ENCODE peak calls at places on chromosomes 5 and 9, in eight cellular contexts. D is dorsolateral prefrontal cortex; T is IMR-90; O is CD4-positive, alpha-beta T cell; X is fibroblast of pulmonary artery; A is pancreas; N is fibroblast of lung; R is neural crest cell. I is an unnamed sample.

GRCh38 chr9:89309608-89310485 is 1.1 kb upstream of the CKS2 start:
- DNase-seq in A (no peak), N (no peak), D (no peak), R (no peak), X (peak), T (no peak), O (no peak), I (no peak)

GRCh38 chr5:134175874-134176522 is 752 bp downstream of the SKP1 start:
- DNase-seq in D (no peak), X (peak), A (no peak), T (peak), O (no peak), R (peak), N (peak), I (peak)

GRCh38 chr5:178223196-178223773 is 9.3 kb downstream of the PHYKPL start:
- DNase-seq in T (no peak), O (no peak), X (no peak), R (no peak), A (no peak), D (no peak), N (no peak), I (no peak)

GRCh38 chr9:124659099-124659659 is 111.9 kb downstream of the NR6A1 start:
- DNase-seq in D (peak), R (peak), X (peak), T (peak), O (peak), N (peak), A (peak), I (peak)

GRCh38 chr9:27151693-27152397 is 42.8 kb downstream of the TEK start:
- DNase-seq in R (no peak), A (no peak), N (peak), O (no peak), T (peak), D (no peak), X (peak), I (peak)

GRCh38 chr9:138050472-138051330 is 173.1 kb downstream of the CACNA1B start:
- DNase-seq in R (no peak), T (no peak), A (no peak), D (no peak), O (peak), N (no peak), X (no peak), I (no peak)

GRCh38 chr9:71353723-71354122 is 232.3 kb upstream of the TRPM3 start:
- DNase-seq in T (peak), O (no peak), A (no peak), D (no peak), X (no peak), N (no peak), R (no peak), I (peak)

GRCh38 chr9:38145526-38146053 is 76.6 kb upstream of the SHB start:
- DNase-seq in N (no peak), O (no peak), D (no peak), R (no peak), X (no peak), A (no peak), T (no peak), I (no peak)

GRCh38 chr9:123081824-123082223 is 48.4 kb downstream of the GPR21 start:
- DNase-seq in O (no peak), N (peak), D (no peak), T (peak), A (no peak), X (peak), R (peak), I (peak)

GRCh38 chr5:112555691-112556090 is 136.6 kb upstream of the EPB41L4A start:
- DNase-seq in D (no peak), A (no peak), N (peak), O (no peak), R (no peak), X (peak), T (peak), I (peak)

GRCh38 chr5:177128551-177128976 is 5.0 kb upstream of the NSD1 start:
- DNase-seq in N (no peak), R (no peak), X (no peak), O (no peak), T (no peak), D (no peak), A (no peak), I (no peak)

GRCh38 chr5:96133337-96134094 is 171.9 kb upstream of the ELL2 start:
- DNase-seq in O (no peak), A (no peak), R (no peak), X (no peak), T (no peak), N (no peak), D (no peak), I (peak)

GRCh38 chr5:95899848-95900247 is 61.8 kb downstream of the ELL2 start:
- DNase-seq in D (no peak), T (no peak), R (no peak), X (no peak), N (no peak), O (no peak), A (no peak), I (no peak)

GRCh38 chr5:176152933-176153317 is 85.3 kb upstream of the SIMC1 start:
- DNase-seq in T (no peak), R (no peak), N (no peak), D (no peak), O (no peak), X (no peak), A (no peak), I (no peak)

GRCh38 chr5:15966066-15966640 is 213.4 kb downstream of the MARCHF11 start:
- DNase-seq in R (no peak), N (peak), O (no peak), A (no peak), T (peak), D (no peak), X (no peak), I (peak)

GRCh38 chr9:89592201-89592815 is 12.5 kb upstream of the GADD45G start:
- DNase-seq in R (no peak), X (no peak), O (no peak), T (no peak), A (no peak), D (no peak), N (no peak), I (no peak)

GRCh38 chr5:132207783-132208182 is 19.9 kb downstream of the P4HA2 start:
- DNase-seq in T (no peak), X (no peak), N (no peak), O (no peak), D (no peak), A (no peak), R (no peak), I (no peak)

GRCh38 chr9:20990867-20991266 is 40.6 kb downstream of the HACD4 start:
- DNase-seq in D (no peak), R (no peak), A (no peak), T (no peak), N (no peak), X (no peak), O (no peak), I (no peak)

GRCh38 chr5:73380710-73381586 is 67.6 kb downstream of the FOXD1 start:
- DNase-seq in X (no peak), O (no peak), D (no peak), N (no peak), A (no peak), R (no peak), T (no peak), I (no peak)

GRCh38 chr5:15598294-15598902 is 98.4 kb downstream of the FBXL7 start:
- DNase-seq in R (peak), O (no peak), N (no peak), D (no peak), T (no peak), X (no peak), A (no peak), I (peak)

GRCh38 chr5:17394086-17394485 is 103.9 kb upstream of the TAF11L2 start:
- DNase-seq in O (no peak), R (no peak), X (no peak), A (no peak), T (no peak), D (no peak), N (no peak), I (no peak)

GRCh38 chr9:20838218-20838617 is 154.2 kb downstream of the FOCAD start:
- DNase-seq in O (no peak), N (peak), R (no peak), T (peak), X (peak), A (no peak), D (no peak), I (peak)

GRCh38 chr9:70079364-70080103 is 35.9 kb downstream of the MAMDC2 start:
- DNase-seq in T (peak), D (no peak), N (peak), R (no peak), A (peak), X (peak), O (no peak), I (no peak)

GRCh38 chr5:110917161-110917875 is 154.2 kb upstream of the TSLP start:
- DNase-seq in N (peak), D (no peak), R (no peak), X (peak), T (peak), O (no peak), A (no peak), I (peak)

GRCh38 chr9:18688581-18688980 is 214.6 kb downstream of the ADAMTSL1 start:
- DNase-seq in D (no peak), N (no peak), A (no peak), X (no peak), R (no peak), O (no peak), T (peak), I (no peak)

GRCh38 chr5:141623197-141623596 is 4.4 kb upstream of the DIAPH1 start:
- DNase-seq in D (no peak), A (no peak), T (no peak), R (no peak), O (no peak), N (no peak), X (no peak), I (no peak)

GRCh38 chr5:150672884-150673275 is 11.8 kb downstream of the MYOZ3 start:
- DNase-seq in T (no peak), N (no peak), A (no peak), D (no peak), X (no peak), O (no peak), R (no peak), I (no peak)

GRCh38 chr9:96027271-96028131 is 152.0 kb downstream of the ERCC6L2 start:
- DNase-seq in A (no peak), D (no peak), O (no peak), T (no peak), R (peak), X (no peak), N (no peak), I (no peak)

GRCh38 chr5:175711472-175712312 is 53.8 kb downstream of the HRH2 start:
- DNase-seq in A (no peak), T (no peak), O (peak), D (no peak), N (no peak), R (no peak), X (no peak), I (no peak)

DNA sequence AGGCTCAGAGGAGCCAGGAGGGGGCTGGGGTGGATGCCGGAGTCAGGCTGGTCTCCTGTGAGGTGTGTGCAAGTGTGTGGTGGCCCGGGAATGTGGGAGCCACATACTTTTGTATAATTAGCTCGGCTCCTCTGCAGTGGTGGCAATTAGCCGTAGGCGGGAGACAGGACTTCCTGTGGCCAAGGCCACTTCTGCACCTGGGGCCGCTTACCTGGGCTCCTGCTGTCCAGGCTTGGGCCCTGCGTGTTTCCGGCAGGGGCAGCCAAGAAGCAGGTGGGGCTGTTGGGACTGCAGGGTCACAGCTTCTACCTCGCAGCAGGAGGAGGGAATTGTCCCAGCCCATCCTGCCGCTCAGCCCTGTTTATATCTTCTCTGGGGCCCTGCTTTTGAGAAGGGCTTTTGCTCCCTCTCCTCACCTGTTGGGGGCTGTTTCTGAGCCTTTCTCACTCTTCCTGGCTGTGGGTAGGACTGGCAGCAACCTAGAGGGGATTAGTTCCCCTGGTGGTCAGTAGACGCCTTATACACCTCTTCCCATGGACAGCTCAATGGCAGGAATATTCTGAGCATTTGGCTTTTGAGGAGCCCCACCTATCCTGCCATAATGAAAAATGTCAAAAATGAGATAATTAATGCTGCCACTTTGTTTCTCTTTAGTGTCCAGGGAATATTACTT is 145.4 kb upstream of the PITX1 start:
- DNase-seq in T (no peak), A (peak), N (no peak), X (no peak), D (no peak), O (no peak), R (no peak), I (no peak)
- TF ChIP-seq CTCF in T (no peak), A (no peak), N (no peak), X (no peak), D (no peak), O (no peak), R (peak), I (peak)

DNA sequence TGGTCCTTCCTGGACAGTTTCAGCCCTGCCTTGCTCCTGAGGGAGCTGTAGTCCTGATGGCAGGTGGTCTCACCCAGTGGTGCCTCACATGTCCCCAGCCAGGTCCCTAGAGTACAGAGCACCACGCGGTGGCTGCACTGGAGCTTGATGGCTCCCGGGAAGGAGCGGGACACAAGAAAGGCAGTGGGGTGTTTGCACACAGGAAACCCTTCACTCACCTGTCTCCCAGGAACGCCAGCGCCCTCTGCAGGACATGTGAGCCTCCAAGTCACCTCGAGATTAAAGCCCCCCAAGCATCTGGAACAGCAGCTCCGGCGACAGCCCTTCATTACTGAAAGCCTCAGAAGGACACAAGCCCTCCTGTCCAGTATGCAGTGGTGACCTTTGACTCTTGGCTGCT is 19.9 kb upstream of the TMEM250 start:
- DNase-seq in X (peak), T (no peak), R (no peak), D (no peak), O (peak), N (peak), A (no peak), I (no peak)
- TF ChIP-seq CTCF in X (peak), T (no peak), R (peak), D (no peak), O (no peak), N (no peak), A (peak), I (peak)

DNA sequence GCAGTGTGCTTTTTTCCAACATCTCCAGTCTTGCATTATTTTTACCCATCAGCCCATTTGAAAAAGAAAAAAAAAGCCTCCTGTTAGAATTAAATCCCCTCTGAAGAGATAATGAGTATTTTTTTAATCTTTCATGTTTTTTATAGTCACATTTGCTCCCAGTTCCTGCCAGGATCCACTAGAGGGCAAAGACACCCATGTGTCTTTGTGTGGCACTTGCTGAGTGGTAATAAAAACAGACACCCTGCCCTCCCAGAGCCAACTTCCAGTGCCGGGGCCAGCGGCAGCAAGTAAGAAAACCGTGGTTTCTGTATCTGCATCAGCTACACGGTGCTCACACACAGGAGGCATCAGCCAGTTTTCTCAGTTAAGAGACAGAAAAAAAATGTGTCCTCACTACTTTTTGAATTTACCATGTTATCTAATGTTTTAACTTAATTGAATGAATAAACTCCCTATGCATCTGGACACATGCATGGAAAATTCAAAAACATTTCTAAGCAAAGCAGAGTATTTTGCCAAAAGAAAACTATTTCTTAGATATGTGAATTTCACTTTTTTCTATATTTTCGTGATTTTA is 70.2 kb upstream of the PLEKHG4B start:
- DNase-seq in R (no peak), X (peak), T (peak), A (no peak), D (no peak), O (no peak), N (no peak), I (peak)
- TF ChIP-seq CTCF in R (peak), X (peak), T (peak), A (no peak), D (peak), O (no peak), N (peak), I (peak)

GRCh38 chr5:173498286-173498685 is 118.2 kb downstream of the BOD1 start:
- DNase-seq in X (peak), T (peak), R (no peak), A (no peak), O (no peak), D (no peak), N (peak), I (peak)
- TF ChIP-seq CTCF in X (no peak), T (no peak), R (no peak), A (no peak), O (no peak), D (no peak), N (no peak), I (no peak)

DNA sequence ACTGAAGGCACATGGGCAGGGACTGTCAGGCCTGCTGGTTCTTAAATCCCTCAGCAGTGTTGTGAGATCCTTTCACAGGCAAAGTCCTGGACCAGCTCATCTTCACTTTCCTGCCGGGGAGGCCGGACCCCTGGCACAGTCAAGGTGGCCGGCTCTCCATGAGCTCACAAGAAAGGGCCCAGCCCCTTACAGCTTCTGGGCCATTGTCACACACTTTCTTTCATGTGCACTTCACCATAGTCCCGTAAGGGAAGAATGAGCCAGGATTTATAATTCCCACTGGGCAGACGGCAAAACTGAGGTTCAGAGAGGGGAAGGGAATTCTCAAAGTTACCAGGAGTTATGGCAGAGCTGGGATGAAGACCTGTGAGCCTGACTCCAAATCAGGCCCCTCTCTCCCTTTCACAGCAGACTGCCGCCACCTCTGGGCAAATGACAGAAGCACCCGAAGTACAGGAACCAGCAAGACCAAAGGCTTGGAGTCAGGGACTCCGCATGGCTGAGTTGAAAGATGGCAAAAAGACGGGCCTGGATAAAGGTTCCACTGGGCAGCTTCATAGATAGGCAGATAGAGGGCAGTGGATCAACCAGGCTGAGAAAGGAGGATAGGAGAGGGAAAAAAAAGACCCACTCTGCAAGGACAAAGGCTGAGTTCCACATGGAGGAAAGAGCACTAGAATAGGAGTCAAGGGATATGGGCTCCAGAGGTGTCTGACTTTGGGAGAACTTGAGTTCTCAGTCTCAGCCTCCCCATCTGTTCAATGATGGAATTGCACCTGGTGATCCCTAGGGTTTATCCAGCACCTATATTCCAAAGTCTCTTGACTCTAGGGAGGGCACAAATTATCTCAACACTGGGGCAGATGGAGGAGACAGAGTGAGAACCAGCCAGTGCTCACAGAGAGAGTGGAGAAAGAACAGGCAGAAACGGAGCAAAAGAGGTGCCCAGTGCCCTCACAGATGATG is 128.7 kb downstream of the PAX5 start:
- DNase-seq in R (no peak), A (no peak), N (no peak), D (no peak), T (no peak), X (no peak), O (no peak), I (no peak)
- TF ChIP-seq CTCF in R (peak), A (no peak), N (no peak), D (no peak), T (no peak), X (no peak), O (no peak), I (peak)

GRCh38 chr5:148005788-148006520 is 57.8 kb upstream of the SPINK5 start:
- DNase-seq in D (no peak), O (no peak), A (no peak), T (peak), N (no peak), R (no peak), X (no peak), I (no peak)
- TF ChIP-seq CTCF in D (no peak), O (no peak), A (no peak), T (no peak), N (no peak), R (peak), X (no peak), I (no peak)

I was measured in HFFc6.